ENCODE peak calls at places on chromosome 12, in nine cellular contexts. S, I, C, J, U, A, Z, Y and B are unnamed samples.

GRCh38 chr12:3184485-3184884 is 107.3 kb downstream of the TSPAN9 start:
- DNase-seq in S (no peak), I (peak), C (no peak), J (no peak), U (no peak), A (no peak), Z (no peak), Y (no peak), B (no peak)

GRCh38 chr12:95173392-95174251 is 43.6 kb downstream of the FGD6 start:
- DNase-seq in S (peak), I (no peak), C (no peak), J (peak), U (no peak), A (no peak), Z (peak), Y (peak), B (peak)

GRCh38 chr12:101235686-101236085 is 25.6 kb upstream of the SLC5A8 start:
- DNase-seq in S (no peak), I (no peak), C (no peak), J (no peak), U (no peak), A (no peak), Z (no peak), Y (no peak), B (no peak)

GRCh38 chr12:59929091-59929490 is 333.3 kb downstream of the SLC16A7 start:
- DNase-seq in S (no peak), I (no peak), C (no peak), J (no peak), U (no peak), A (no peak), Z (no peak), Y (no peak), B (no peak)

GRCh38 chr12:32457251-32458025 is 58.1 kb downstream of the FGD4 start:
- DNase-seq in S (no peak), I (no peak), C (peak), J (no peak), U (no peak), A (no peak), Z (no peak), Y (no peak), B (no peak)

GRCh38 chr12:113227169-113227568 is 5.9 kb downstream of the TPCN1 start:
- DNase-seq in S (no peak), I (no peak), C (no peak), J (no peak), U (peak), A (no peak), Z (no peak), Y (no peak), B (peak)

GRCh38 chr12:52990206-52990605 is 16.1 kb upstream of the EIF4B start:
- DNase-seq in S (no peak), I (no peak), C (no peak), J (no peak), U (no peak), A (no peak), Z (no peak), Y (no peak), B (no peak)

GRCh38 chr12:50739611-50740010 is 24.3 kb upstream of the ATF1 start:
- DNase-seq in S (no peak), I (no peak), C (no peak), J (no peak), U (no peak), A (no peak), Z (no peak), Y (no peak), B (no peak)

GRCh38 chr12:96069511-96070231 is 34.3 kb upstream of the LTA4H start:
- DNase-seq in S (no peak), I (no peak), C (no peak), J (no peak), U (no peak), A (no peak), Z (no peak), Y (no peak), B (no peak)

GRCh38 chr12:111467862-111468245 is 62.1 kb downstream of the SH2B3 start:
- DNase-seq in S (no peak), I (no peak), C (no peak), J (no peak), U (no peak), A (no peak), Z (no peak), Y (no peak), B (no peak)

GRCh38 chr12:50411051-50411660 is 10.5 kb downstream of the LARP4 start:
- DNase-seq in S (peak), I (no peak), C (no peak), J (no peak), U (no peak), A (no peak), Z (peak), Y (no peak), B (no peak)

GRCh38 chr12:115336506-115336905 is 652.5 kb upstream of the TBX3 start:
- DNase-seq in S (no peak), I (no peak), C (no peak), J (no peak), U (no peak), A (no peak), Z (no peak), Y (no peak), B (no peak)

GRCh38 chr12:88248606-88249005 is 106.5 kb downstream of the TMTC3 start:
- DNase-seq in S (no peak), I (no peak), C (no peak), J (no peak), U (no peak), A (no peak), Z (no peak), Y (no peak), B (no peak)

DNA sequence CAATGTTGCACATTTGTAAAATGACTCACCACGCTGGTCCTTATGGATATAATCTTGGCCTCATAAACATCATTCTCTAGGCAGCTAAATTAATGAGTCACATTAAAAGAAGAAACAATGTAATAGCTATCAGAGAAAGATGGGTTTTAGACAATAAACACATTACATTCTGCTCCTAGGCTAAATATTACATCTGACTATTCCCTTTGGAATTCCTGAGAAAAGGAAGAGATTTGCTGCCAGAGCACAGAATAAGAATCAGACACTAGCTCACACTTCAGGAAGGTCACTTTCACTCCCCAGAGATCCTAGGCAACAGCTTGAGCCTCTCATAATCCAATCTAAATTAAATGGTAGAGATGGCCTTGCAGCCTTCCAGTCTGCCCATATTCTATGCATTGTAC is 218.2 kb downstream of the PTPRO start:
- DNase-seq in S (no peak), I (no peak), C (no peak), J (no peak), U (no peak), A (no peak), Z (no peak), Y (peak), B (no peak)
- H3K27ac ChIP-seq in S (no peak), I (no peak), C (no peak), J (no peak), U (peak), A (no peak), Z (no peak), Y (no peak), B (no peak)

GRCh38 chr12:63151898-63152700 is 1.1 kb upstream of the AVPR1A start:
- DNase-seq in S (peak), I (no peak), C (peak), J (peak), U (no peak), A (peak), Z (no peak), Y (peak), B (peak)

GRCh38 chr12:63154560-63154959 is 3.6 kb upstream of the AVPR1A start:
- DNase-seq in S (no peak), I (no peak), C (no peak), J (no peak), U (no peak), A (no peak), Z (no peak), Y (no peak), B (no peak)

GRCh38 chr12:63150255-63151060 is 543 bp downstream of the AVPR1A start:
- DNase-seq in S (peak), I (no peak), C (no peak), J (peak), U (no peak), A (peak), Z (peak), Y (no peak), B (peak)

GRCh38 chr12:63151061-63151897 is at the start of gene AVPR1A:
- DNase-seq in S (no peak), I (no peak), C (no peak), J (peak), U (no peak), A (peak), Z (no peak), Y (no peak), B (peak)

DNA sequence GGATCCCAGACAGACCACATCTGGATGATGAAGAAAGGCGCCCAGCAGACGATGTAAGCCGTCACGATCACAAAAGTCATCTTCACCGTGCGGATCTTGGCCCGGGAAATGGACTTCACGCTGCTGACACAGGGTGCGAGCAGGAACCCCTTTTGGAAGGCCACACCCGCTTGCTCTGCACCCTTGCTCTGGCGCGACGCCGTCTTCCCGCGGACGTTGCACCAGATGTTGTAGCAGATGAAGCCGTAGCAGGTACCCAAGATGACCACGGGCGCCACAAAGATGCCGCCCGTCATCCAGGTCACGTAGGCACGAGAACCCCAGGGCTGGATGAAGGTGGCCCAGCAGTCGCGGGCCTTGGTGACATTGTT is 1.1 kb downstream of the AVPR1A start:
- DNase-seq in S (peak), I (no peak), C (no peak), J (no peak), U (no peak), A (no peak), Z (no peak), Y (no peak), B (peak)
- H3K4me3 ChIP-seq in S (peak), I (no peak), C (no peak), J (no peak), U (peak), A (no peak), Z (peak), Y (no peak), B (peak)

GRCh38 chr12:58487280-58488141 is 432.8 kb downstream of the LRIG3 start:
- DNase-seq in S (no peak), I (no peak), C (no peak), J (no peak), U (no peak), A (no peak), Z (no peak), Y (peak), B (no peak)
- H3K27ac ChIP-seq in S (no peak), I (no peak), C (no peak), J (no peak), U (no peak), A (no peak), Z (no peak), Y (peak), B (no peak)

GRCh38 chr12:1590083-1590979 is 4.0 kb downstream of the FBXL14 start:
- DNase-seq in S (no peak), I (no peak), C (no peak), J (peak), U (no peak), A (no peak), Z (no peak), Y (no peak), B (no peak)

GRCh38 chr12:1593232-1594044 is 943 bp downstream of the FBXL14 start:
- DNase-seq in S (peak), I (peak), C (peak), J (peak), U (no peak), A (peak), Z (peak), Y (no peak), B (peak)

GRCh38 chr12:1592444-1593231 is 1.7 kb downstream of the FBXL14 start:
- DNase-seq in S (no peak), I (peak), C (peak), J (peak), U (no peak), A (no peak), Z (no peak), Y (peak), B (peak)

GRCh38 chr12:1591543-1591942 is 2.8 kb downstream of the FBXL14 start:
- DNase-seq in S (no peak), I (no peak), C (no peak), J (no peak), U (no peak), A (no peak), Z (no peak), Y (no peak), B (no peak)

DNA sequence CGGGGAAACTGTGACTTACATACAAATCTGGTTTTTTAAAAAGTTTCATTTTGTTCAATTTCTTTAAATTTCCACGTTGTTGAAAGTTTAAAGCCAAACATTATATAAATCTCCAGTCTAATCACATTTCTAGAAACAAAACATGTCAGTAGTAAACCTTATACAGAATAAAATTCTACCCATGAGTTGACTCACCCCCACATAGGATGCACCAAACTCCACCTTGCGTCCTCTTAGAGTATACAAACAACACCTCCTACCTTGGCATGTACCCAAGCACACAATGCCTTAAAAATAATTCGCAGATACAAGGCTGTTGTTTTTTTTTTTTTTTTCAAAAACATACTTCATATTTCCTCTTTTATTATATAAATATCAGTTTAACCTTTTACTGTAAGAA is 3.4 kb downstream of the FBXL14 start:
- DNase-seq in S (no peak), I (peak), C (peak), J (no peak), U (no peak), A (no peak), Z (no peak), Y (no peak), B (no peak)
- H3K4me3 ChIP-seq in S (no peak), I (peak), C (peak), J (peak), U (peak), A (no peak), Z (peak), Y (peak), B (peak)

DNA sequence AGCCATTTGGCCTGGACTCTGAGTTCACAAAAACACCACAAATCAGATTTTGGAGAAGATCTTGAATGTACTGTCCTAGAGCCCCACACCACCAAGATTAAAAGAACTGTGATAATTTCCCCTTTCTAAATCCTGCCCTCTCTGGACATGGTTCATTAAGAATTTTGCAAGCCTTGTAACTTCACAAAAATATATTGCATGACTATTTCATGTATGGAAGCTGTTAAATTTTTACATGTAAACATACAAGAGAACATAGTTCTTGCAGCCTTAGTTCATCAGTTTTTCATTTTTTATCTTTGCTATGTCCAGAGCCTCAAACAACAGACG is 97.0 kb downstream of the SCARB1 start:
- DNase-seq in S (no peak), I (no peak), C (no peak), J (no peak), U (no peak), A (no peak), Z (no peak), Y (no peak), B (no peak)
- H3K27ac ChIP-seq in S (no peak), I (no peak), C (no peak), J (no peak), U (peak), A (peak), Z (peak), Y (no peak), B (no peak)

GRCh38 chr12:120363274-120363855 is 5.6 kb downstream of the MSI1 start:
- DNase-seq in S (no peak), I (no peak), C (no peak), J (no peak), U (no peak), A (no peak), Z (no peak), Y (no peak), B (no peak)
- H3K4me3 ChIP-seq in S (no peak), I (no peak), C (no peak), J (no peak), U (no peak), A (no peak), Z (no peak), Y (no peak), B (no peak)

GRCh38 chr12:51950682-51951198 is 759 bp upstream of the ACVR1B start:
- DNase-seq in S (no peak), I (no peak), C (no peak), J (no peak), U (no peak), A (no peak), Z (no peak), Y (no peak), B (no peak)

GRCh38 chr12:51947597-51947996 is 3.9 kb upstream of the ACVR1B start:
- DNase-seq in S (no peak), I (no peak), C (no peak), J (no peak), U (peak), A (no peak), Z (no peak), Y (no peak), B (no peak)

GRCh38 chr12:51948066-51948465 is 3.4 kb upstream of the ACVR1B start:
- DNase-seq in S (no peak), I (no peak), C (no peak), J (no peak), U (peak), A (no peak), Z (no peak), Y (no peak), B (no peak)

GRCh38 chr12:51951199-51951842 is at the start of gene ACVR1B:
- DNase-seq in S (peak), I (peak), C (peak), J (peak), U (peak), A (peak), Z (peak), Y (peak), B (peak)

GRCh38 chr12:51949342-51950030 is 2.0 kb upstream of the ACVR1B start:
- DNase-seq in S (no peak), I (no peak), C (no peak), J (no peak), U (peak), A (no peak), Z (no peak), Y (no peak), B (no peak)
- H3K27ac ChIP-seq in S (no peak), I (no peak), C (no peak), J (no peak), U (no peak), A (no peak), Z (no peak), Y (no peak), B (no peak)